ENCODE peak calls at places on chromosomes 2 and 18, in four cellular contexts. One of them, this sample, is unnamed.
A peak's percentile ranks its signal among the peaks of the same experiment; 100 is the strongest.

GRCh38 chr2:160493227-160494028 is at the start of gene RBMS1:
- DNase-seq in NCI-H1105 treated with DMSO at 0.1 percent for 48 hours: peak; percentile 71
- DNase-seq in HEK293T: peak; percentile 66
- DNase-seq in NCI-H2029 treated with DMSO at 0.1 percent for 48 hours: peak; percentile 4
- DNase-seq in this sample: peak; percentile 42

GRCh38 chr2:9300214-9300613 is 93.6 kb downstream of the ASAP2 start:
- DNase-seq in NCI-H1105 treated with DMSO at 0.1 percent for 48 hours: peak; percentile 26
- DNase-seq in HEK293T: no peak
- DNase-seq in NCI-H2029 treated with DMSO at 0.1 percent for 48 hours: no peak
- DNase-seq in this sample: no peak

GRCh38 chr2:6441800-6442199 is 423.9 kb downstream of the CMPK2 start:
- DNase-seq in NCI-H1105 treated with DMSO at 0.1 percent for 48 hours: no peak
- DNase-seq in HEK293T: no peak
- DNase-seq in NCI-H2029 treated with DMSO at 0.1 percent for 48 hours: no peak
- DNase-seq in this sample: no peak

GRCh38 chr18:35089382-35089781 is 48.2 kb downstream of the MAPRE2 start:
- DNase-seq in NCI-H1105 treated with DMSO at 0.1 percent for 48 hours: no peak
- DNase-seq in HEK293T: no peak
- DNase-seq in NCI-H2029 treated with DMSO at 0.1 percent for 48 hours: no peak
- DNase-seq in this sample: no peak

GRCh38 chr2:217394510-217395351 is 534.9 kb upstream of the TNP1 start:
- DNase-seq in NCI-H1105 treated with DMSO at 0.1 percent for 48 hours: no peak
- DNase-seq in HEK293T: no peak
- DNase-seq in NCI-H2029 treated with DMSO at 0.1 percent for 48 hours: no peak
- DNase-seq in this sample: no peak

GRCh38 chr2:193482557-193482956 is 1287.8 kb upstream of the TMEFF2 start:
- DNase-seq in NCI-H1105 treated with DMSO at 0.1 percent for 48 hours: no peak
- DNase-seq in HEK293T: no peak
- DNase-seq in NCI-H2029 treated with DMSO at 0.1 percent for 48 hours: no peak
- DNase-seq in this sample: peak; percentile 45

GRCh38 chr2:221022554-221022953 is 549.5 kb downstream of the EPHA4 start:
- DNase-seq in NCI-H1105 treated with DMSO at 0.1 percent for 48 hours: no peak
- DNase-seq in HEK293T: no peak
- DNase-seq in NCI-H2029 treated with DMSO at 0.1 percent for 48 hours: no peak
- DNase-seq in this sample: no peak

GRCh38 chr2:146438246-146438645 is 1406.6 kb upstream of the ACVR2A start:
- DNase-seq in NCI-H1105 treated with DMSO at 0.1 percent for 48 hours: no peak
- DNase-seq in HEK293T: no peak
- DNase-seq in NCI-H2029 treated with DMSO at 0.1 percent for 48 hours: no peak
- DNase-seq in this sample: no peak

GRCh38 chr2:175935289-175936181 is 66.5 kb downstream of the LNPK start:
- DNase-seq in NCI-H1105 treated with DMSO at 0.1 percent for 48 hours: no peak
- DNase-seq in HEK293T: no peak
- DNase-seq in NCI-H2029 treated with DMSO at 0.1 percent for 48 hours: no peak
- DNase-seq in this sample: no peak

GRCh38 chr2:156004460-156004859 is 328.1 kb downstream of the NR4A2 start:
- DNase-seq in NCI-H1105 treated with DMSO at 0.1 percent for 48 hours: no peak
- DNase-seq in HEK293T: no peak
- DNase-seq in NCI-H2029 treated with DMSO at 0.1 percent for 48 hours: no peak
- DNase-seq in this sample: no peak

GRCh38 chr2:48328972-48329723 is 200.8 kb upstream of the STON1 start:
- DNase-seq in NCI-H1105 treated with DMSO at 0.1 percent for 48 hours: peak; percentile 50
- DNase-seq in HEK293T: no peak
- DNase-seq in NCI-H2029 treated with DMSO at 0.1 percent for 48 hours: no peak
- DNase-seq in this sample: no peak

GRCh38 chr2:85759257-85759613 is 5.4 kb downstream of the ATOH8 start:
- DNase-seq in NCI-H1105 treated with DMSO at 0.1 percent for 48 hours: no peak
- DNase-seq in HEK293T: no peak
- DNase-seq in NCI-H2029 treated with DMSO at 0.1 percent for 48 hours: no peak
- DNase-seq in this sample: no peak

GRCh38 chr2:152284398-152284797 is 50.6 kb upstream of the FMNL2 start:
- DNase-seq in NCI-H1105 treated with DMSO at 0.1 percent for 48 hours: no peak
- DNase-seq in HEK293T: no peak
- DNase-seq in NCI-H2029 treated with DMSO at 0.1 percent for 48 hours: peak; percentile 2
- DNase-seq in this sample: no peak